ENCODE peak calls at places on chromosomes 4 and X, in five cellular contexts. T is lower lobe of right lung, E is dorsolateral prefrontal cortex, Y is A549, K is brain microvascular endothelial cell. V is an unnamed sample.

GRCh38 chr4:120874792-120875774 is 47.4 kb downstream of the PRDM5 start:
- DNase-seq in E (no peak), T (no peak), K (no peak), Y (no peak), V (no peak)

GRCh38 chr4:75494563-75494962 is 19.6 kb downstream of the RCHY1 start:
- DNase-seq in E (no peak), K (peak), T (no peak), Y (no peak), V (no peak)

GRCh38 chrX:133838761-133839676 is 146.4 kb downstream of the GPC3 start:
- DNase-seq in T (no peak), E (no peak), K (no peak), Y (peak), V (peak)

GRCh38 chrX:115968436-115969252 is 201.9 kb upstream of the AGTR2 start:
- DNase-seq in Y (peak), K (no peak), T (peak), E (peak), V (no peak)

GRCh38 chr4:157076578-157076947 is 613 bp downstream of the GLRB start:
- DNase-seq in K (no peak), T (no peak), Y (no peak), E (no peak), V (peak)

GRCh38 chr4:150007512-150007911 is 70.7 kb upstream of the DCLK2 start:
- DNase-seq in Y (peak), E (no peak), T (no peak), K (peak), V (no peak)

GRCh38 chrX:80550722-80551121 is 130.5 kb downstream of the TENT5D start:
- DNase-seq in T (no peak), Y (peak), E (no peak), K (no peak), V (peak)

GRCh38 chr4:187075514-187075913 is 351.9 kb upstream of the FAT1 start:
- DNase-seq in E (no peak), T (no peak), Y (no peak), K (no peak), V (no peak)

GRCh38 chr4:143700060-143700419 is 435 bp downstream of the FREM3 start:
- DNase-seq in K (no peak), E (peak), Y (no peak), T (no peak), V (no peak)

GRCh38 chr4:5758741-5759140 is 47.7 kb downstream of the EVC start:
- DNase-seq in T (no peak), K (peak), Y (peak), E (no peak), V (no peak)

GRCh38 chr4:2761035-2761923 is 5.1 kb upstream of the TNIP2 start:
- DNase-seq in Y (no peak), T (peak), K (no peak), E (no peak), V (no peak)

GRCh38 chr4:150852237-150852636 is 162.8 kb downstream of the LRBA start:
- DNase-seq in T (no peak), Y (no peak), K (no peak), E (no peak), V (no peak)

GRCh38 chr4:163694385-163694784 is 199.9 kb downstream of the TMA16 start:
- DNase-seq in K (peak), E (no peak), Y (no peak), T (no peak), V (no peak)

GRCh38 chr4:2846172-2846571 is 2.5 kb downstream of the ADD1 start:
- DNase-seq in Y (no peak), E (no peak), T (no peak), K (no peak), V (no peak)

GRCh38 chr4:60655356-60655755 is 544.8 kb upstream of the ADGRL3 start:
- DNase-seq in K (no peak), Y (no peak), T (no peak), E (no peak), V (no peak)

GRCh38 chr4:143554728-143555597 is 41.5 kb downstream of the SMARCA5 start:
- DNase-seq in Y (no peak), K (no peak), T (no peak), E (no peak), V (peak)

GRCh38 chr4:176919631-176920030 is 126.9 kb upstream of the VEGFC start:
- DNase-seq in E (no peak), Y (no peak), T (no peak), K (no peak), V (no peak)

GRCh38 chrX:145068450-145068849 is 178.9 kb upstream of the SPANXN1 start:
- DNase-seq in K (no peak), T (no peak), E (no peak), Y (no peak), V (no peak)

GRCh38 chrX:41472231-41472815 is 25.2 kb downstream of the NYX start:
- DNase-seq in Y (no peak), E (no peak), K (no peak), T (no peak), V (no peak)

GRCh38 chrX:102934624-102935023 is 2.4 kb upstream of the RAB40AL start:
- DNase-seq in Y (peak), T (no peak), K (peak), E (no peak), V (peak)

GRCh38 chr4:10096201-10096975 is 20.2 kb downstream of the WDR1 start:
- DNase-seq in Y (peak), E (peak), T (peak), K (peak), V (peak)

GRCh38 chr4:6918345-6918744 is 8.7 kb downstream of the TBC1D14 start:
- DNase-seq in K (no peak), T (no peak), E (no peak), Y (no peak), V (peak)

GRCh38 chr4:6916069-6916586 is 6.5 kb downstream of the TBC1D14 start:
- DNase-seq in T (no peak), E (no peak), Y (no peak), K (no peak), V (no peak)

GRCh38 chr4:6915041-6916005 is 5.7 kb downstream of the TBC1D14 start:
- DNase-seq in E (no peak), Y (no peak), T (no peak), K (no peak), V (no peak)

GRCh38 chr4:6917445-6918241 is 8.0 kb downstream of the TBC1D14 start:
- DNase-seq in K (no peak), Y (peak), T (peak), E (peak), V (no peak)

DNA sequence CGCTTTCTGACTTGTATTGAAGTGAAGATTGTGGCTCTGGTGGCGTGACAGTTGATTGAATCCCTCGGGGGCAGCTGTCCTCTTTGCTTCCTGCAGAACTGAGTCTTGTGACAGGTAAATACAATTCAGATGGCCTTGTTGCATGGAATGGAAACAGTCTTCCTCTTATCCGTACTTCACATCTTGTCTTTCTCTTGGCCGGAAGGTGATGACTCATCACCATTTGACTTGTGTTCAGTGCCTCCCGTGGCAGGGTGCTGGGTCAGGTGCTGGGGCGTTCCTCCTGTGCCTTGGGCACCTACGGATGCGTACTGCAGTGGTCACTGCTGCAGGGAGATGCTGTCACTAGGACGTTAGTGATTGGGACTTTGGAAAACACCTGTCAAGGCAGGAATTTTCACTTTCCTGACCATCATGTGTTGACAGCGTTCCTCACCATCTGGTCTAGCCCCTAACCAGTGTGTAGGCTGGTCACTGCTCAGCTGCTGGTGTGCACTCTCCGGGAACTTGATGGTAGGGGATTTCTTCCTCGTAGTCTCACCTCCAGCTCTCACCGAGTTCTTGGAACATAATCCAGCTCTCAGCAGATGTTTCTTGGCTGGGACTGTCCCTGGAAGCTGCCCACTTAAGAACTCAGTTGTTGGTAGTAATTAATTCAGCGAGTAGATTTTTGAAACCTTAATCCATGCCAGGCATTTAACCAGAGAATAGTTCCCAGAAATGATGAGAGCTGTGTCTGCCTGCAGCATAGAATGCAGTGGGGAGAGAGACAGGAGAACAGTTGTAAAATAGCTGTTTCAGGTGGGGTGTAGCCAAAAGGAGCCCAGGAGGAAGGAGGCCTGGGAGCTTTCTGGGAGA is 7.2 kb downstream of the TBC1D14 start:
- DNase-seq in E (no peak), T (peak), Y (peak), K (no peak), V (no peak)
- H3K4me3 ChIP-seq in E (no peak), T (peak), Y (peak), K (no peak), V (no peak)

DNA sequence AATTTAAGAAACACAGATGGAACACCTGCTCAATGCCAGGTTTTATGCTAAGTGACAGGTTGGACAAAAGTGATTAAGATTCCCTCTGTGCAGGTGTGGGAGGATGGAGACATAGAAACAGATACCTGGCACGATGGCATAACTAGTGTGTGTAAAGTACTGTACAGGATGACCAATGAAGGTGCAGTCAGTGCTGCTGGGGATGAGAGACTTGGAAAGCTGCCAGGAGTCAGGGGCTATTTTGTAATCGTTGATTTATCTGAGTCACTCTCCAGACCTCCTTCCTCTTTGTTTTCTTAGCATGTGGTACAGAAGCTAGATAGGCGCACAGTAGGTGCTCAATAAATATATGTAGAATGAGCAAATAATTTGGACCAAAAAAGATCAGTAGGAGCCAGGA is 58.2 kb downstream of the CWH43 start:
- DNase-seq in E (no peak), T (no peak), Y (no peak), K (no peak), V (no peak)
- H3K4me3 ChIP-seq in E (no peak), T (no peak), Y (no peak), K (no peak), V (no peak)

GRCh38 chrX:54494166-54494969 is 1.7 kb downstream of the FGD1 start:
- DNase-seq in E (no peak), T (no peak), Y (no peak), K (no peak), V (no peak)
- H3K4me3 ChIP-seq in E (peak), T (peak), Y (peak), K (peak), V (no peak)

GRCh38 chrX:118976599-118977340 is 2.4 kb downstream of the LONRF3 start:
- DNase-seq in E (no peak), K (no peak), T (peak), Y (peak), V (no peak)
- H3K4me3 ChIP-seq in E (peak), K (peak), T (peak), Y (peak), V (no peak)

DNA sequence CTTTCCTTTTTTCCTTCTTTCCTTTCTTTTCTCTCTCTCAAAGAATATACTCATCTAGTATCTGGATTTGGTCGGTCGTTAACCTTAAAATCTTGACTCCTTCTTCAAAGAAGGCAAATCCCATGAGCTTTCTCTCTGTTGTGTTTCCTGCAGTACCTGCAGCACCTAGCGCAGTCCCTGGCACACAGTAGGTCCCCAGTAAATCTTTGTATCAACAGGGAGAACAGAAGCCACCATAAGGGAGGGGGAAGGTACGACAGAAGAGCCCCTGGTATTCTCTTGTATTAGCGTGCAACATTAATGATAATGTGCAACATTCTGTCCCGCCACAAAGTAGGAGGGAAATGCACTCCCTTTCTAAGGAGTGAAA is 133.5 kb downstream of the AMELX start:
- DNase-seq in Y (no peak), T (no peak), K (no peak), E (no peak), V (no peak)
- H3K4me3 ChIP-seq in Y (no peak), T (peak), K (peak), E (peak), V (no peak)

GRCh38 chr4:138891610-138892009 is 124.0 kb upstream of the NOCT start:
- DNase-seq in K (peak), E (no peak), T (no peak), Y (no peak), V (no peak)
- H3K4me3 ChIP-seq in K (no peak), E (no peak), T (no peak), Y (no peak), V (no peak)

GRCh38 chr4:26459756-26460530 is 30.3 kb downstream of the CCKAR start:
- DNase-seq in E (no peak), K (no peak), Y (no peak), T (no peak), V (no peak)
- H3K4me3 ChIP-seq in E (no peak), K (no peak), Y (no peak), T (no peak), V (no peak)

GRCh38 chrX:118717703-118718391 is 9.6 kb upstream of the IL13RA1 start:
- DNase-seq in T (no peak), E (no peak), Y (no peak), K (no peak), V (no peak)
- H3K4me3 ChIP-seq in T (no peak), E (no peak), Y (no peak), K (no peak), V (no peak)

V was measured in Jurkat, Clone E6-1.